ENCODE peak calls at places on chromosomes 2 and 18, in seven cellular contexts. T is RWPE1, Y is NCI-H446 treated with DMSO at 0.1 percent for 48 hours, X is HTR-8/SVneo, S is DMS153, A is naive B cell, I is HT1080. J is an unnamed sample.

GRCh38 chr2:134173338-134174016 is 80.4 kb upstream of the MGAT5 start:
- DNase-seq in X (no peak), Y (peak), T (peak), I (no peak), S (peak), A (no peak), J (no peak)

GRCh38 chr18:57947117-57947516 is 96.9 kb upstream of the NEDD4L start:
- DNase-seq in S (no peak), X (no peak), A (no peak), T (no peak), I (no peak), Y (no peak), J (no peak)

GRCh38 chr2:196584903-196585302 is 54.6 kb upstream of the CCDC150 start:
- DNase-seq in Y (no peak), I (no peak), T (no peak), X (no peak), A (no peak), S (no peak), J (no peak)

GRCh38 chr2:228763600-228763999 is 507.5 kb downstream of the PID1 start:
- DNase-seq in T (no peak), S (no peak), X (no peak), Y (no peak), A (no peak), I (no peak), J (no peak)

GRCh38 chr18:78978336-78979057 is 1.1 kb upstream of the SALL3 start:
- DNase-seq in X (no peak), I (no peak), S (no peak), T (no peak), A (no peak), Y (no peak), J (no peak)

GRCh38 chr2:161412346-161412745 is 3.8 kb upstream of the TBR1 start:
- DNase-seq in A (no peak), T (no peak), Y (no peak), I (no peak), X (no peak), S (no peak), J (no peak)

GRCh38 chr18:27778441-27778840 is 398.5 kb downstream of the CDH2 start:
- DNase-seq in S (no peak), I (peak), T (peak), A (no peak), Y (no peak), X (peak), J (peak)

GRCh38 chr2:159028776-159029175 is 60.3 kb downstream of the TANC1 start:
- DNase-seq in X (no peak), A (no peak), I (no peak), S (no peak), T (no peak), Y (no peak), J (no peak)

GRCh38 chr2:212842544-212843185 is 304.1 kb upstream of the ERBB4 start:
- DNase-seq in I (peak), X (peak), T (peak), Y (no peak), S (no peak), A (no peak), J (no peak)

GRCh38 chr2:170819941-170820646 is 3.4 kb downstream of the GAD1 start:
- DNase-seq in X (no peak), Y (no peak), S (no peak), A (no peak), I (no peak), T (no peak), J (no peak)

GRCh38 chr2:195543063-195543462 is 114.0 kb upstream of the SLC39A10 start:
- DNase-seq in A (no peak), S (no peak), X (no peak), T (no peak), I (no peak), Y (no peak), J (no peak)

GRCh38 chr2:86441789-86442641 is 844 bp downstream of the KDM3A start:
- DNase-seq in Y (no peak), I (peak), X (peak), A (peak), S (no peak), T (peak), J (peak)

GRCh38 chr2:135815269-135815668 is 21.7 kb downstream of the LCT start:
- DNase-seq in S (no peak), Y (no peak), T (no peak), X (no peak), A (no peak), I (no peak), J (no peak)

GRCh38 chr2:222915092-222915957 is 54.5 kb downstream of the ACSL3 start:
- DNase-seq in X (no peak), I (no peak), T (no peak), A (no peak), S (no peak), Y (no peak), J (peak)